ENCODE peak calls at places on chromosomes 6 and 20, in nine cellular contexts. One of them, this sample, is unnamed.

GRCh38 chr6:89459501-89459900 is 26.5 kb downstream of the ANKRD6 start:
- DNase-seq in omental fat pad: no peak
- DNase-seq in activated T-helper 1 cell treated with anti-CD3 and anti-CD28 coated beads, Interleukin-12 subunit alpha, Interleukin-12 subunit beta, Interleukin-2, Interleukin-4 antibody, amounts not matched to agents 30 ng/mL and 10 ng/mL and 1 ng/mL, durations not matched to agents 14 hours and 24 hours and 36 hours: no peak
- DNase-seq in activated T-cell treated with anti-CD3 and anti-CD28 coated beads, Interleukin-2, amount 50 U/mL, for 4 hours: no peak
- DNase-seq in suprapubic skin: no peak
- DNase-seq in ovary: no peak
- DNase-seq in fibroblast of the aortic adventitia: no peak
- DNase-seq in AG09319: no peak
- DNase-seq in Calu3: no peak
- DNase-seq in this sample: no peak

GRCh38 chr6:168619560-168620314 is 178.8 kb downstream of the SMOC2 start:
- DNase-seq in omental fat pad: no peak
- DNase-seq in AG09319: no peak
- DNase-seq in fibroblast of the aortic adventitia: no peak
- DNase-seq in activated T-cell treated with anti-CD3 and anti-CD28 coated beads, Interleukin-2, amount 50 U/mL, for 4 hours: peak
- DNase-seq in ovary: no peak
- DNase-seq in activated T-helper 1 cell treated with anti-CD3 and anti-CD28 coated beads, Interleukin-12 subunit alpha, Interleukin-12 subunit beta, Interleukin-2, Interleukin-4 antibody, amounts not matched to agents 30 ng/mL and 10 ng/mL and 1 ng/mL, durations not matched to agents 14 hours and 24 hours and 36 hours: no peak
- DNase-seq in suprapubic skin: no peak
- DNase-seq in Calu3: peak
- DNase-seq in this sample: no peak

GRCh38 chr6:99349620-99350141 is at the start of gene FAXC:
- DNase-seq in activated T-helper 1 cell treated with anti-CD3 and anti-CD28 coated beads, Interleukin-12 subunit alpha, Interleukin-12 subunit beta, Interleukin-2, Interleukin-4 antibody, amounts not matched to agents 30 ng/mL and 10 ng/mL and 1 ng/mL, durations not matched to agents 14 hours and 24 hours and 36 hours: peak
- DNase-seq in AG09319: no peak
- DNase-seq in suprapubic skin: no peak
- DNase-seq in ovary: peak
- DNase-seq in Calu3: peak
- DNase-seq in activated T-cell treated with anti-CD3 and anti-CD28 coated beads, Interleukin-2, amount 50 U/mL, for 4 hours: no peak
- DNase-seq in fibroblast of the aortic adventitia: no peak
- DNase-seq in omental fat pad: no peak
- DNase-seq in this sample: peak

GRCh38 chr6:74073429-74073828 is 377.4 kb downstream of the CD109 start:
- DNase-seq in omental fat pad: no peak
- DNase-seq in activated T-helper 1 cell treated with anti-CD3 and anti-CD28 coated beads, Interleukin-12 subunit alpha, Interleukin-12 subunit beta, Interleukin-2, Interleukin-4 antibody, amounts not matched to agents 30 ng/mL and 10 ng/mL and 1 ng/mL, durations not matched to agents 14 hours and 24 hours and 36 hours: no peak
- DNase-seq in ovary: no peak
- DNase-seq in AG09319: no peak
- DNase-seq in activated T-cell treated with anti-CD3 and anti-CD28 coated beads, Interleukin-2, amount 50 U/mL, for 4 hours: no peak
- DNase-seq in suprapubic skin: no peak
- DNase-seq in fibroblast of the aortic adventitia: peak
- DNase-seq in Calu3: no peak
- DNase-seq in this sample: peak

GRCh38 chr6:98636941-98637340 is 197.4 kb upstream of the POU3F2 start:
- DNase-seq in omental fat pad: no peak
- DNase-seq in activated T-helper 1 cell treated with anti-CD3 and anti-CD28 coated beads, Interleukin-12 subunit alpha, Interleukin-12 subunit beta, Interleukin-2, Interleukin-4 antibody, amounts not matched to agents 30 ng/mL and 10 ng/mL and 1 ng/mL, durations not matched to agents 14 hours and 24 hours and 36 hours: no peak
- DNase-seq in activated T-cell treated with anti-CD3 and anti-CD28 coated beads, Interleukin-2, amount 50 U/mL, for 4 hours: no peak
- DNase-seq in AG09319: no peak
- DNase-seq in ovary: no peak
- DNase-seq in fibroblast of the aortic adventitia: no peak
- DNase-seq in suprapubic skin: no peak
- DNase-seq in Calu3: no peak
- DNase-seq in this sample: no peak

GRCh38 chr20:43749734-43750294 is 23.0 kb upstream of the GTSF1L start:
- DNase-seq in ovary: peak
- DNase-seq in AG09319: no peak
- DNase-seq in activated T-helper 1 cell treated with anti-CD3 and anti-CD28 coated beads, Interleukin-12 subunit alpha, Interleukin-12 subunit beta, Interleukin-2, Interleukin-4 antibody, amounts not matched to agents 30 ng/mL and 10 ng/mL and 1 ng/mL, durations not matched to agents 14 hours and 24 hours and 36 hours: peak
- DNase-seq in activated T-cell treated with anti-CD3 and anti-CD28 coated beads, Interleukin-2, amount 50 U/mL, for 4 hours: peak
- DNase-seq in omental fat pad: peak
- DNase-seq in Calu3: peak
- DNase-seq in fibroblast of the aortic adventitia: peak
- DNase-seq in suprapubic skin: peak
- DNase-seq in this sample: peak

GRCh38 chr6:147941143-147941542 is 401.5 kb upstream of the SASH1 start:
- DNase-seq in fibroblast of the aortic adventitia: no peak
- DNase-seq in activated T-helper 1 cell treated with anti-CD3 and anti-CD28 coated beads, Interleukin-12 subunit alpha, Interleukin-12 subunit beta, Interleukin-2, Interleukin-4 antibody, amounts not matched to agents 30 ng/mL and 10 ng/mL and 1 ng/mL, durations not matched to agents 14 hours and 24 hours and 36 hours: no peak
- DNase-seq in AG09319: peak
- DNase-seq in omental fat pad: no peak
- DNase-seq in ovary: no peak
- DNase-seq in suprapubic skin: no peak
- DNase-seq in activated T-cell treated with anti-CD3 and anti-CD28 coated beads, Interleukin-2, amount 50 U/mL, for 4 hours: no peak
- DNase-seq in Calu3: no peak
- DNase-seq in this sample: peak

GRCh38 chr6:53960311-53960710 is 150.9 kb upstream of the MLIP start:
- DNase-seq in suprapubic skin: no peak
- DNase-seq in omental fat pad: no peak
- DNase-seq in activated T-helper 1 cell treated with anti-CD3 and anti-CD28 coated beads, Interleukin-12 subunit alpha, Interleukin-12 subunit beta, Interleukin-2, Interleukin-4 antibody, amounts not matched to agents 30 ng/mL and 10 ng/mL and 1 ng/mL, durations not matched to agents 14 hours and 24 hours and 36 hours: no peak
- DNase-seq in Calu3: no peak
- DNase-seq in fibroblast of the aortic adventitia: no peak
- DNase-seq in AG09319: no peak
- DNase-seq in activated T-cell treated with anti-CD3 and anti-CD28 coated beads, Interleukin-2, amount 50 U/mL, for 4 hours: no peak
- DNase-seq in ovary: no peak
- DNase-seq in this sample: peak

GRCh38 chr20:50690979-50691584 is at the start of gene RIPOR3:
- DNase-seq in ovary: peak
- DNase-seq in suprapubic skin: peak
- DNase-seq in Calu3: no peak
- DNase-seq in AG09319: no peak
- DNase-seq in fibroblast of the aortic adventitia: no peak
- DNase-seq in activated T-helper 1 cell treated with anti-CD3 and anti-CD28 coated beads, Interleukin-12 subunit alpha, Interleukin-12 subunit beta, Interleukin-2, Interleukin-4 antibody, amounts not matched to agents 30 ng/mL and 10 ng/mL and 1 ng/mL, durations not matched to agents 14 hours and 24 hours and 36 hours: no peak
- DNase-seq in omental fat pad: no peak
- DNase-seq in activated T-cell treated with anti-CD3 and anti-CD28 coated beads, Interleukin-2, amount 50 U/mL, for 4 hours: no peak
- DNase-seq in this sample: no peak

This sample was measured in cardiac fibroblast.